ENCODE peak calls at places on chromosomes 2 and 18, in four cellular contexts. One of them, this sample, is unnamed.

GRCh38 chr2:163735692-163736432 is at the start of gene FIGN:
- DNase-seq in K562: no peak
- DNase-seq in GM12878: no peak
- DNase-seq in HepG2: peak
- DNase-seq in this sample: peak

GRCh38 chr2:102001767-102002142 is 10.0 kb downstream of the IL1R2 start:
- DNase-seq in K562: no peak
- DNase-seq in GM12878: no peak
- DNase-seq in HepG2: no peak
- DNase-seq in this sample: no peak

GRCh38 chr2:40131061-40131704 is 320.7 kb downstream of the SLC8A1 start:
- DNase-seq in K562: no peak
- DNase-seq in GM12878: no peak
- DNase-seq in HepG2: no peak
- DNase-seq in this sample: no peak

GRCh38 chr2:84888401-84889276 is 7.8 kb upstream of the TRABD2A start:
- DNase-seq in K562: no peak
- DNase-seq in GM12878: peak
- DNase-seq in HepG2: no peak
- DNase-seq in this sample: no peak

GRCh38 chr2:109435866-109436634 is 177.7 kb downstream of the SEPTIN10 start:
- DNase-seq in K562: no peak
- DNase-seq in GM12878: no peak
- DNase-seq in HepG2: no peak
- DNase-seq in this sample: no peak

GRCh38 chr2:181678033-181678586 is 2.2 kb downstream of the NEUROD1 start:
- DNase-seq in K562: peak
- DNase-seq in GM12878: no peak
- DNase-seq in HepG2: peak
- DNase-seq in this sample: peak

GRCh38 chr2:241640165-241640795 is 2.8 kb downstream of the ATG4B start:
- DNase-seq in K562: no peak
- DNase-seq in GM12878: no peak
- DNase-seq in HepG2: no peak
- DNase-seq in this sample: no peak

GRCh38 chr2:165067958-165068612 is 112.8 kb upstream of the SLC38A11 start:
- DNase-seq in K562: no peak
- DNase-seq in GM12878: no peak
- DNase-seq in HepG2: no peak
- DNase-seq in this sample: peak

GRCh38 chr2:154447727-154448418 is 250.6 kb upstream of the KCNJ3 start:
- DNase-seq in K562: no peak
- DNase-seq in GM12878: no peak
- DNase-seq in HepG2: peak
- DNase-seq in this sample: no peak

DNA sequence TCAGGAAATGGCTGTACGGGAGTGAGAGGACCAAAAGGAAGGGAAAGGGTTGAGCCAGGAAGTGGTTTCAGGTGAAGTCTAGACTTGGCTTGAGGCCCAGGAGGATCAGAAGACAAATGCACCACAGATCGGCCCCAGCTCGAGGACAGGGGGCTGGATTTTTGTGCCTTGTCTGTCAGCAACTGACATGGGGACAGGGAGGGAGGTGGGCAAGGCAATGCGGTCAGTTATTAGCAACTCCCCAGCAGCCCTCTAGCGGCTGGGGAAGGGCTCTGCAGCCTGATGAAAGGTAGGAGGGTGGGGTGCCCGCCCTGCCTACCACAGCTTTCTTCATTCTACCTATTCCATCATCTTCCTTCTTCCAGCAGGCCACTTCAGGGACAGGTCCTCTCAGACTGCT is 50.0 kb downstream of the CPO start:
- DNase-seq in K562: peak
- DNase-seq in GM12878: no peak
- DNase-seq in HepG2: peak
- DNase-seq in this sample: peak
- TF ChIP-seq FOXK2 in K562: no peak
- TF ChIP-seq FOXK2 in GM12878: no peak
- TF ChIP-seq FOXK2 in HepG2: no peak
- TF ChIP-seq FOXK2 in this sample: no peak

DNA sequence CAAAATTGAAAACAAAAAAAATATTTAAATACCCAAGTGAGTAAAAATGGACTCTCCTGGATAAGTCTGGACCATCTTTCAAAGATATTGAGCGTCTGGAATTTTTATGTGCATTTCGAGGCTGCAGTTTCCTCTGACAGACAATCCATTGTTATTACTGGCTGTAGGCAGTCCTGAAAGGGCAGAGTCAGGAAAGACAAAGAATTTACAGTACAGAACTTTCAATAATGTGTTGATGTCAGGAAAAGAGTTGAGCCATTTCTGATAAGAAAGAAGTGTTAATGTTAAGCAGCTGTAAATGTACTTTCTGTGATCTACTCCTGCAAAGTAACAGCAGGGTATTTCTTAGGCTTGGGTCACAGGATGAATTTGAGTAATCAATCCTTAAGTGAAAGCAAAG is 29.8 kb downstream of the TSPYL6 start:
- DNase-seq in K562: no peak
- DNase-seq in GM12878: no peak
- DNase-seq in HepG2: peak
- DNase-seq in this sample: no peak
- TF ChIP-seq FOXM1 in K562: no peak
- TF ChIP-seq FOXM1 in GM12878: no peak
- TF ChIP-seq FOXM1 in HepG2: no peak
- TF ChIP-seq FOXM1 in this sample: no peak

DNA sequence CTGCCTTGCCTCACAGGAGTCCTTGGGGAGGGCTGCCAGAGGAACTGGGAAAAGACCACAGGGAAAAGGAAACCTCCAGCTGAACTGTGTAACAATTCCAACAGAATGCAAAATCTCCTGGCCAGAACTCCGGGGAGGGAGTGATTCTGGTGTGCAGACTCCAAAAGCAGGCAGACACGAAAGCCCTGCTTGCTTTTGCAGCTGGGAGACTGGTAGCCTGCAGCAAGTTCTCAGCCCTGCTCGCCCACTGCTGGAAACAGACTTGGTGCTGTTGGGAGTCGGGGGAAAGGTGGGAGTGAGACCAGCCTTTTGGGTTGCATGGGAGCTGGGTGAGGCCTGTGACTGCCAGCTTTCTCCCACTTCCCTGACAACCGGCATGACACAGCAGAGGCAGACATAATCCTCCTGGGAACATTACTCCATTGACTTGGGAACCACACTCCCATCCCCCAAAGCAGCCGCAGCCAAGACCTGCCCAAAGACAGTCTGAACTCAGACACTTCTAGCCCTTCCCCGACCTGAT is 26.0 kb upstream of the NMI start:
- DNase-seq in K562: no peak
- DNase-seq in GM12878: no peak
- DNase-seq in HepG2: no peak
- DNase-seq in this sample: no peak
- TF ChIP-seq FOXK2 in K562: no peak
- TF ChIP-seq FOXK2 in GM12878: no peak
- TF ChIP-seq FOXK2 in HepG2: no peak
- TF ChIP-seq FOXK2 in this sample: no peak

GRCh38 chr18:75115514-75115913 is 93.4 kb downstream of the PTGR3 start:
- DNase-seq in K562: no peak
- DNase-seq in GM12878: no peak
- DNase-seq in HepG2: no peak
- DNase-seq in this sample: no peak

GRCh38 chr18:75120521-75120920 is 88.4 kb downstream of the PTGR3 start:
- DNase-seq in K562: no peak
- DNase-seq in GM12878: no peak
- DNase-seq in HepG2: no peak
- DNase-seq in this sample: no peak

GRCh38 chr18:75113455-75113854 is 95.5 kb downstream of the PTGR3 start:
- DNase-seq in K562: no peak
- DNase-seq in GM12878: no peak
- DNase-seq in HepG2: no peak
- DNase-seq in this sample: no peak

GRCh38 chr18:75114231-75114630 is 94.7 kb downstream of the PTGR3 start:
- DNase-seq in K562: no peak
- DNase-seq in GM12878: no peak
- DNase-seq in HepG2: no peak
- DNase-seq in this sample: no peak

DNA sequence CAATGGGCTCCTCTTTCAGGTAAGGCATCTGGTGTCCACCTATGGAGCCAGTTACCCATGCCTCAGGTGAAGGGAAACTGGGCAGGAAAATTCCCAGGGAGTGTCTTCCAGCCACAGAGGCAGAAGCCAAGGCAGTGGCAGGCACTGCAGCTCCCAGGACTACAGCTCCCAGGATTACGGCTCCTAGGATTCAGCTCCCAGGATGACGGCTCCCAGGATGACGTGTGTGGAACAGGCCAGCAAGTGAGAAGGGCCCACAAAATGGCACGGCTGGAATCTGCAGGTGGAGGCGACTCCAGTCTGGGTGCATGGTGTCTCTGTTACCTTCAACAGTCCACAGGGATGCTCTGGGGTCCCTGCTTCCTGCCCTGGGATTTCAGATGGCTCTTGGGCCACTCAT is 92.1 kb downstream of the PTGR3 start:
- DNase-seq in K562: no peak
- DNase-seq in GM12878: no peak
- DNase-seq in HepG2: no peak
- DNase-seq in this sample: no peak
- TF ChIP-seq FOXM1 in K562: no peak
- TF ChIP-seq FOXM1 in GM12878: no peak
- TF ChIP-seq FOXM1 in HepG2: no peak
- TF ChIP-seq FOXM1 in this sample: no peak

GRCh38 chr2:42978887-42979415 is 186.6 kb upstream of the HAAO start:
- DNase-seq in K562: no peak
- DNase-seq in GM12878: no peak
- DNase-seq in HepG2: peak
- DNase-seq in this sample: no peak

GRCh38 chr2:42978175-42978886 is 185.9 kb upstream of the HAAO start:
- DNase-seq in K562: no peak
- DNase-seq in GM12878: no peak
- DNase-seq in HepG2: peak
- DNase-seq in this sample: no peak

GRCh38 chr2:42976400-42976799 is 184.0 kb upstream of the HAAO start:
- DNase-seq in K562: no peak
- DNase-seq in GM12878: no peak
- DNase-seq in HepG2: no peak
- DNase-seq in this sample: no peak

GRCh38 chr2:42979416-42979869 is 187.1 kb upstream of the HAAO start:
- DNase-seq in K562: no peak
- DNase-seq in GM12878: no peak
- DNase-seq in HepG2: peak
- DNase-seq in this sample: no peak

GRCh38 chr2:42977236-42978174 is 185.1 kb upstream of the HAAO start:
- DNase-seq in K562: no peak
- DNase-seq in GM12878: no peak
- DNase-seq in HepG2: no peak
- DNase-seq in this sample: no peak
- TF ChIP-seq FOXK2 in K562: no peak
- TF ChIP-seq FOXK2 in GM12878: no peak
- TF ChIP-seq FOXK2 in HepG2: no peak
- TF ChIP-seq FOXK2 in this sample: no peak

GRCh38 chr2:133710613-133711012 is 142.3 kb upstream of the NCKAP5 start:
- DNase-seq in K562: no peak
- DNase-seq in GM12878: no peak
- DNase-seq in HepG2: no peak
- DNase-seq in this sample: no peak
- TF ChIP-seq FOXM1 in K562: no peak
- TF ChIP-seq FOXM1 in GM12878: no peak
- TF ChIP-seq FOXM1 in HepG2: no peak
- TF ChIP-seq FOXM1 in this sample: no peak